ENCODE peak calls at places on chromosome 13, in four cellular contexts. D, B, O and V are unnamed samples.

GRCh38 chr13:110332750-110333149 is 25.7 kb downstream of the COL4A2 start:
- DNase-seq in D (no peak), B (no peak), O (no peak), V (no peak)

GRCh38 chr13:39144941-39145533 is 106.8 kb downstream of the NHLRC3 start:
- DNase-seq in D (peak), B (peak), O (peak), V (no peak)

GRCh38 chr13:68897331-68897730 is 1210.3 kb upstream of the ATXN8OS start:
- DNase-seq in D (no peak), B (no peak), O (no peak), V (no peak)

GRCh38 chr13:39892731-39893293 is 237.3 kb downstream of the COG6 start:
- DNase-seq in D (no peak), B (no peak), O (no peak), V (no peak)

GRCh38 chr13:109698779-109699178 is 87.6 kb downstream of the IRS2 start:
- DNase-seq in D (no peak), B (no peak), O (no peak), V (no peak)

GRCh38 chr13:110311721-110312668 is 4.9 kb downstream of the COL4A2 start:
- DNase-seq in D (no peak), B (no peak), O (no peak), V (no peak)

GRCh38 chr13:78589206-78589605 is 14.1 kb downstream of the POU4F1 start:
- DNase-seq in D (peak), B (no peak), O (no peak), V (no peak)

GRCh38 chr13:94712812-94713555 is 639 bp upstream of the SOX21 start:
- DNase-seq in D (peak), B (no peak), O (no peak), V (peak)

GRCh38 chr13:100203696-100204367 is 114.9 kb downstream of the PCCA start:
- DNase-seq in D (no peak), B (no peak), O (no peak), V (no peak)

GRCh38 chr13:79374578-79374977 is 31.5 kb downstream of the RBM26 start:
- DNase-seq in D (no peak), B (no peak), O (no peak), V (no peak)

GRCh38 chr13:36148436-36148835 is 17.3 kb upstream of the DCLK1 start:
- DNase-seq in D (no peak), B (no peak), O (no peak), V (no peak)

GRCh38 chr13:57740719-57741118 is 109.2 kb downstream of the PCDH17 start:
- DNase-seq in D (no peak), B (no peak), O (no peak), V (no peak)

GRCh38 chr13:90545070-90545840 is 802.2 kb upstream of the MIR17HG start:
- DNase-seq in D (no peak), B (no peak), O (no peak), V (no peak)

GRCh38 chr13:40652588-40652940 is 13.9 kb downstream of the FOXO1 start:
- DNase-seq in D (no peak), B (no peak), O (no peak), V (no peak)

GRCh38 chr13:50390503-50391248 is 375.4 kb downstream of the KCNRG start:
- DNase-seq in D (no peak), B (no peak), O (no peak), V (no peak)

GRCh38 chr13:98998831-98999634 is 21.2 kb upstream of the DOCK9 start:
- DNase-seq in D (no peak), B (no peak), O (no peak), V (no peak)

GRCh38 chr13:33132644-33133440 is 116.6 kb downstream of the KL start:
- DNase-seq in D (no peak), B (no peak), O (no peak), V (no peak)

GRCh38 chr13:75521956-75522355 is 15.7 kb downstream of the COMMD6 start:
- DNase-seq in D (no peak), B (no peak), O (no peak), V (no peak)

GRCh38 chr13:69910800-69911199 is 196.8 kb upstream of the ATXN8OS start:
- DNase-seq in D (no peak), B (no peak), O (no peak), V (no peak)

GRCh38 chr13:112968910-112969691 is at the start of gene MCF2L:
- DNase-seq in D (peak), B (peak), O (peak), V (peak)

GRCh38 chr13:50200562-50200961 is 185.3 kb downstream of the KCNRG start:
- DNase-seq in D (no peak), B (no peak), O (no peak), V (no peak)

GRCh38 chr13:34208326-34208725 is 390.4 kb downstream of the RFC3 start:
- DNase-seq in D (no peak), B (no peak), O (no peak), V (no peak)

GRCh38 chr13:48344264-48344663 is 40.7 kb downstream of the RB1 start:
- DNase-seq in D (no peak), B (no peak), O (no peak), V (peak)

GRCh38 chr13:110702591-110703526 is 3.1 kb downstream of the CARS2 start:
- DNase-seq in D (no peak), B (no peak), O (no peak), V (no peak)

GRCh38 chr13:114115191-114115671 is 17.2 kb downstream of the RASA3 start:
- DNase-seq in D (peak), B (no peak), O (peak), V (peak)

GRCh38 chr13:37775871-37776270 is 93.7 kb downstream of the TRPC4 start:
- DNase-seq in D (no peak), B (no peak), O (no peak), V (no peak)

GRCh38 chr13:34469212-34469983 is 472.7 kb upstream of the NBEA start:
- DNase-seq in D (no peak), B (no peak), O (no peak), V (no peak)

GRCh38 chr13:113086031-113086750 is 19.4 kb upstream of the F7 start:
- DNase-seq in D (peak), B (no peak), O (no peak), V (peak)

DNA sequence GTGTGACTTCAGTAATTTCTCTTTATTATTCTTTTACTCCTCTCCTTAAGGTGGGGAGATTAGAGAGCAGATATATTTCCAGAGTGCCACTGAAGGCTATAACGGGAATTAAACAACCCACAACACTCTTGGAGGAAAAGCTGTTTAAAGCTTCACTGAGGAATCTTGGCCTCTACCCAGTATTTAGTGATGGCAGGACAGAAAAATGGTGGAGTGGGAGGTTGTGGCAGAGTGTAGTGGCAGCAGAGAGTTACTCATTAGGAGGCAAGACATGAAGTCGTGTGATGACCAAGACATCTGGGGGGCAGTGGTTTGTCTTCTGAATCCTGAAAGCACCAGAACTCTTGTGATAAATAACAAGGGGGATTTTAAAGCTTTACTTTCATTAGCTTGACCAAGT is 563.5 kb upstream of the SLITRK5 start:
- DNase-seq in D (no peak), B (no peak), O (no peak), V (no peak)
- TF ChIP-seq CTCF in D (no peak), B (no peak), O (no peak), V (no peak)

GRCh38 chr13:43407023-43407581 is 379.7 kb downstream of the ENOX1 start:
- DNase-seq in D (no peak), B (no peak), O (no peak), V (no peak)

GRCh38 chr13:43411211-43411610 is 375.6 kb downstream of the ENOX1 start:
- DNase-seq in D (no peak), B (no peak), O (no peak), V (no peak)

GRCh38 chr13:43414111-43414510 is 372.7 kb downstream of the ENOX1 start:
- DNase-seq in D (no peak), B (no peak), O (no peak), V (no peak)

GRCh38 chr13:43408274-43408673 is 378.5 kb downstream of the ENOX1 start:
- DNase-seq in D (no peak), B (no peak), O (no peak), V (no peak)

GRCh38 chr13:43411741-43412140 is 375.0 kb downstream of the ENOX1 start:
- DNase-seq in D (peak), B (no peak), O (peak), V (no peak)
- TF ChIP-seq CTCF in D (no peak), B (no peak), O (no peak), V (no peak)

GRCh38 chr13:46052314-46053161 is at the start of gene ZC3H13:
- DNase-seq in D (peak), B (peak), O (peak), V (peak)
- TF ChIP-seq CTCF in D (peak), B (peak), O (peak), V (peak)

GRCh38 chr13:19959141-19959830 is 759 bp downstream of the ZMYM2 start:
- DNase-seq in D (peak), B (peak), O (peak), V (no peak)
- TF ChIP-seq CTCF in D (peak), B (peak), O (peak), V (peak)

GRCh38 chr13:30355405-30355741 is 48.0 kb upstream of the KATNAL1 start:
- DNase-seq in D (no peak), B (peak), O (no peak), V (no peak)

GRCh38 chr13:30352121-30352520 is 44.8 kb upstream of the KATNAL1 start:
- DNase-seq in D (no peak), B (no peak), O (no peak), V (no peak)

GRCh38 chr13:30353060-30353459 is 45.7 kb upstream of the KATNAL1 start:
- DNase-seq in D (no peak), B (no peak), O (no peak), V (no peak)

GRCh38 chr13:30354481-30355404 is 47.4 kb upstream of the KATNAL1 start:
- DNase-seq in D (no peak), B (no peak), O (no peak), V (no peak)

DNA sequence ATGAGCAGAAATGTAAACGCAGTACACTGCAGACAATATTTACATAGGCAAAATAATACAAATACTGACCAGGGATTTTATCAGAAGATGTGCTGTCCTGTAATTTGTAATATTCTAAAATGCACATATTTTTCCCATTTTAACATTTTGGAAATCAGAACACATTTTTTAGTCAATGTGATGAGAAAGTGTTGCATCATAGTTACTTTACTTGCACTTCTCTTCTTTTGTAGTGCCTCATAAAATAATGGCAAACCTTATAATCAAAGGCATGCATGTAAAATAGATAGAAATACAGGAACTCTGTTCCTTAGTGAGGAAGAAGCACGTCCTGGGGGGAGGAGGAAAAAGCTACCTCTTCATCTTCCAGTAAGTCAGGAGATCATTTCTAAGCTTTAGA is 46.2 kb upstream of the KATNAL1 start:
- DNase-seq in D (no peak), B (no peak), O (no peak), V (no peak)
- TF ChIP-seq CTCF in D (no peak), B (no peak), O (no peak), V (no peak)

DNA sequence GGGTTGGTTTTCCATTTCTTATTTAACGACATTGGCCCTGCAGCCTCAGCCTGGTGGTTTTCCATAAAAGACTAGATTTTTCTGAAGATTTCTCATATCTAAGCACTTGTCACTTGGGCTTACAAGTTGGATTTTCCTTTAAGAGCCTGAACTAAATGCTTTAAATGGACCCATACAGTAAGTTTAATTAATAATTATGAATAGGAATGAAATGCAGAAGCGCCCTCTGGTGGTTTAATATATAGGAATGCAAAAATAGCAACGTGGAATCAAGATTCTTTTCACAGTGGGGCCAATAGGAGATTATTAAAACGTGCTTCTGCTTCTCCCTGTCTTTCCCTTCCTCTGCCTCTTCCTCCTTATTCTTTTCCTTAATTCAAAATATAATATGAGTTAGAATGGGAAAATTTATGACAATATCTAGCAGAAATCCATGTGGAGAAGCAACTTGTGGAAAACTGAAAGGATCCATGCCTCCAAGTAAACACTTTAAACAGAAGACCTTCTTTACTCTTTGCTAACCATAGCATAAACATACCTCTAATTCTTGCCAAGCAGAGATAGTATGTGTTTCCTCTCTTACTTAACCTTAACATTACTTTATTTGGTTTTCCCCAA is 324.0 kb downstream of the GPC5 start:
- DNase-seq in D (no peak), B (no peak), O (no peak), V (no peak)
- TF ChIP-seq CTCF in D (peak), B (peak), O (no peak), V (peak)

GRCh38 chr13:54185785-54186184 is 1157.2 kb downstream of the OLFM4 start:
- DNase-seq in D (no peak), B (no peak), O (no peak), V (no peak)
- TF ChIP-seq CTCF in D (no peak), B (peak), O (no peak), V (peak)